ENCODE peak calls at places on chromosomes 6 and 20, in eight cellular contexts. V, Z, S, T, M, B, L and Y are unnamed samples.

GRCh38 chr6:163354779-163355431 is 59.6 kb upstream of the QKI start:
- DNase-seq in V (no peak), Z (no peak), S (no peak), T (peak; percentile 84), M (peak; percentile 72), B (peak; percentile 79), L (no peak), Y (peak; percentile 29)

GRCh38 chr6:2793491-2794151 is 28.4 kb downstream of the WRNIP1 start:
- DNase-seq in V (no peak), Z (peak; percentile 37), S (no peak), T (no peak), M (no peak), B (no peak), L (no peak), Y (peak; percentile 19)

GRCh38 chr6:152669894-152670293 is 27.8 kb upstream of the MYCT1 start:
- DNase-seq in V (no peak), Z (no peak), S (peak; percentile 51), T (no peak), M (peak; percentile 68), B (no peak), L (no peak), Y (peak; percentile 44)

GRCh38 chr6:139531148-139531547 is 156.7 kb upstream of the CITED2 start:
- DNase-seq in V (no peak), Z (no peak), S (peak; percentile 24), T (no peak), M (no peak), B (no peak), L (peak; percentile 6), Y (no peak)

GRCh38 chr20:48875914-48876240 is 45.6 kb upstream of the ARFGEF2 start:
- DNase-seq in V (no peak), Z (no peak), S (peak; percentile 29), T (no peak), M (peak; percentile 26), B (no peak), L (no peak), Y (peak; percentile 38)

GRCh38 chr6:87282743-87283142 is 39.6 kb upstream of the SMIM8 start:
- DNase-seq in V (no peak), Z (no peak), S (no peak), T (no peak), M (peak; percentile 25), B (no peak), L (no peak), Y (peak; percentile 12)

GRCh38 chr6:157859775-157860504 is 36.9 kb downstream of the SNX9 start:
- DNase-seq in V (no peak), Z (no peak), S (no peak), T (no peak), M (no peak), B (no peak), L (no peak), Y (no peak)

GRCh38 chr6:61606500-61606899 is 679.5 kb downstream of the KHDRBS2 start:
- DNase-seq in V (no peak), Z (no peak), S (no peak), T (no peak), M (no peak), B (no peak), L (no peak), Y (no peak)

GRCh38 chr20:5430670-5431069 is 113.9 kb upstream of the PROKR2 start:
- DNase-seq in V (no peak), Z (no peak), S (no peak), T (no peak), M (no peak), B (no peak), L (no peak), Y (no peak)

GRCh38 chr6:147699637-147700036 is 191.1 kb downstream of the SAMD5 start:
- DNase-seq in V (no peak), Z (no peak), S (peak; percentile 70), T (no peak), M (peak; percentile 22), B (no peak), L (no peak), Y (peak; percentile 29)

GRCh38 chr20:32385541-32385940 is 27.4 kb downstream of the ASXL1 start:
- DNase-seq in V (no peak), Z (no peak), S (no peak), T (no peak), M (no peak), B (no peak), L (no peak), Y (no peak)

GRCh38 chr6:35547666-35548065 is 35.0 kb upstream of the TULP1 start:
- DNase-seq in V (no peak), Z (no peak), S (no peak), T (no peak), M (peak; percentile 52), B (no peak), L (no peak), Y (no peak)